ENCODE peak calls at places on chromosomes 2 and 18, in four cellular contexts. Y is CD4-positive, alpha-beta T cell; M is activated T-cell treated with anti-CD3 and anti-CD28 coated beads, Interleukin-2, amount 50 U/mL, for 4 hours; Q is lower lobe of right lung. X is an unnamed sample.

GRCh38 chr2:37364351-37364750 is 19.9 kb downstream of the QPCT start:
- ATAC-seq in Y (no peak), M (no peak), Q (no peak), X (no peak)

GRCh38 chr2:239190921-239191885 is 209.6 kb downstream of the HDAC4 start:
- ATAC-seq in Y (no peak), M (no peak), Q (no peak), X (no peak)

GRCh38 chr2:29165362-29166236 is 50.4 kb downstream of the CLIP4 start:
- ATAC-seq in Y (no peak), M (no peak), Q (no peak), X (peak; percentile 25)

GRCh38 chr2:62197017-62197586 is 1.2 kb downstream of the B3GNT2 start:
- ATAC-seq in Y (peak; percentile 23), M (peak; percentile 6), Q (peak; percentile 32), X (peak; percentile 4)

GRCh38 chr18:60075477-60075876 is 175.7 kb downstream of the PMAIP1 start:
- ATAC-seq in Y (no peak), M (no peak), Q (no peak), X (no peak)

GRCh38 chr2:24339856-24340262 is 20.5 kb downstream of the ITSN2 start:
- ATAC-seq in Y (no peak), M (no peak), Q (peak; percentile 51), X (no peak)

GRCh38 chr2:99608861-99609260 is 119.0 kb upstream of the REV1 start:
- ATAC-seq in Y (no peak), M (no peak), Q (no peak), X (no peak)

GRCh38 chr18:48698707-48699106 is 159.9 kb downstream of the CTIF start:
- ATAC-seq in Y (no peak), M (no peak), Q (no peak), X (no peak)

GRCh38 chr2:66446924-66447323 is 12.0 kb downstream of the MEIS1 start:
- ATAC-seq in Y (no peak), M (no peak), Q (no peak), X (no peak)

GRCh38 chr2:96267159-96267971 is 1.3 kb downstream of the CIAO1 start:
- ATAC-seq in Y (no peak), M (peak; percentile 19), Q (no peak), X (no peak)

GRCh38 chr2:96618599-96619283 is 19.4 kb downstream of the KANSL3 start:
- ATAC-seq in Y (no peak), M (no peak), Q (peak; percentile 46), X (no peak)

GRCh38 chr2:46717733-46718121 is 197.9 kb downstream of the MCFD2 start:
- ATAC-seq in Y (no peak), M (no peak), Q (no peak), X (no peak)

GRCh38 chr2:57141269-57141668 is 905.3 kb upstream of the VRK2 start:
- ATAC-seq in Y (no peak), M (no peak), Q (no peak), X (no peak)

GRCh38 chr18:44789704-44790103 is 109.0 kb downstream of the SETBP1 start:
- ATAC-seq in Y (no peak), M (no peak), Q (no peak), X (no peak)

GRCh38 chr18:69935319-69936190 is 12.1 kb downstream of the CD226 start:
- ATAC-seq in Y (peak; percentile 94), M (peak; percentile 96), Q (peak; percentile 77), X (peak; percentile 53)

GRCh38 chr18:58284699-58285490 is 240.9 kb downstream of the NEDD4L start:
- ATAC-seq in Y (no peak), M (no peak), Q (peak; percentile 15), X (no peak)

GRCh38 chr2:43934567-43934966 is 61.2 kb downstream of the LRPPRC start:
- ATAC-seq in Y (no peak), M (peak; percentile 89), Q (no peak), X (no peak)

GRCh38 chr18:10685484-10685883 is 159.7 kb downstream of the NAPG start:
- ATAC-seq in Y (no peak), M (no peak), Q (no peak), X (no peak)